ENCODE peak calls at places on chromosomes 5 and 9, in five cellular contexts. G is pancreas, M is fibroblast of pulmonary artery, W is KG1, C is NCI-H2081. P is an unnamed sample.

GRCh38 chr5:134092875-134093274 is 21.6 kb upstream of the TCF7 start:
- DNase-seq in C (peak), M (no peak), W (no peak), G (peak), P (peak)

GRCh38 chr5:109844695-109845094 is 155.0 kb downstream of the MAN2A1 start:
- DNase-seq in W (no peak), G (no peak), M (peak), C (no peak), P (peak)

GRCh38 chr9:27421567-27421966 is 102.5 kb upstream of the IFNK start:
- DNase-seq in C (no peak), M (no peak), G (no peak), W (no peak), P (no peak)

GRCh38 chr5:170960567-170960966 is 98.7 kb downstream of the RANBP17 start:
- DNase-seq in W (no peak), G (no peak), M (peak), C (no peak), P (no peak)

GRCh38 chr5:36657563-36657995 is 51.2 kb downstream of the SLC1A3 start:
- DNase-seq in C (no peak), M (peak), W (peak), G (peak), P (peak)

GRCh38 chr5:112228672-112229071 is 190.4 kb downstream of the EPB41L4A start:
- DNase-seq in W (no peak), G (peak), M (peak), C (peak), P (peak)

GRCh38 chr5:57841671-57842375 is 359.2 kb upstream of the ACTBL2 start:
- DNase-seq in W (no peak), M (peak), G (no peak), C (no peak), P (peak)

GRCh38 chr5:83145882-83146331 is 68.6 kb downstream of the XRCC4 start:
- DNase-seq in C (no peak), M (peak), G (peak), W (no peak), P (peak)

GRCh38 chr5:143527808-143528207 is 124.3 kb upstream of the NR3C1 start:
- DNase-seq in W (no peak), G (no peak), M (peak), C (no peak), P (peak)

GRCh38 chr9:121631115-121631514 is 20.3 kb upstream of the DAB2IP start:
- DNase-seq in C (no peak), M (no peak), G (no peak), W (no peak), P (no peak)

GRCh38 chr5:10875201-10875768 is 114.3 kb upstream of the DAP start:
- DNase-seq in W (no peak), M (no peak), C (no peak), G (no peak), P (peak)

GRCh38 chr5:14168139-14168792 is 25.1 kb downstream of the TRIO start:
- DNase-seq in M (no peak), C (no peak), G (no peak), W (peak), P (no peak)

GRCh38 chr5:160792281-160792680 is 59.7 kb downstream of the ATP10B start:
- DNase-seq in W (no peak), G (no peak), C (no peak), M (no peak), P (no peak)

GRCh38 chr9:124399999-124400940 is 15.0 kb downstream of the PSMB7 start:
- DNase-seq in W (no peak), M (no peak), G (no peak), C (no peak), P (peak)

GRCh38 chr9:76441551-76442322 is 17.2 kb upstream of the GCNT1 start:
- DNase-seq in C (no peak), G (no peak), M (peak), W (no peak), P (peak)

GRCh38 chr5:10632110-10632903 is 68.4 kb downstream of the ANKRD33B start:
- DNase-seq in G (peak), C (no peak), W (no peak), M (no peak), P (no peak)

GRCh38 chr9:109914280-109915027 is 134.5 kb downstream of the PALM2AKAP2 start:
- DNase-seq in C (no peak), W (no peak), M (peak), G (peak), P (peak)

GRCh38 chr9:95343725-95344287 is 26.3 kb upstream of the FANCC start:
- DNase-seq in G (no peak), M (no peak), C (no peak), W (no peak), P (no peak)

GRCh38 chr9:26054600-26055516 is 376.6 kb upstream of the TUSC1 start:
- DNase-seq in M (peak), G (no peak), C (no peak), W (no peak), P (no peak)

GRCh38 chr9:87431831-87432230 is 65.8 kb upstream of the DAPK1 start:
- DNase-seq in G (no peak), C (no peak), M (no peak), W (no peak), P (no peak)

GRCh38 chr9:93813221-93813620 is 141.9 kb downstream of the BARX1 start:
- DNase-seq in C (no peak), G (no peak), W (no peak), M (no peak), P (no peak)

GRCh38 chr9:114276908-114277821 is 45.7 kb upstream of the ORM1 start:
- DNase-seq in W (no peak), C (no peak), G (no peak), M (peak), P (peak)

GRCh38 chr5:151492729-151493128 is 45.3 kb downstream of the SLC36A1 start:
- DNase-seq in M (no peak), W (no peak), C (no peak), G (no peak), P (peak)

GRCh38 chr5:167217097-167217743 is 1074.2 kb upstream of the WWC1 start:
- DNase-seq in M (no peak), W (no peak), G (no peak), C (no peak), P (no peak)

GRCh38 chr5:485943-486491 is 38.2 kb downstream of the SLC9A3 start:
- DNase-seq in G (no peak), C (no peak), M (no peak), W (no peak), P (no peak)

GRCh38 chr5:80198399-80198798 is 57.4 kb downstream of the SERINC5 start:
- DNase-seq in W (no peak), C (no peak), M (no peak), G (no peak), P (no peak)

GRCh38 chr9:88781500-88782391 is 209.5 kb upstream of the S1PR3 start:
- DNase-seq in M (peak), W (no peak), C (no peak), G (no peak), P (peak)

GRCh38 chr9:133396952-133397351 is 20.8 kb downstream of the STKLD1 start:
- DNase-seq in M (peak), W (no peak), C (no peak), G (no peak), P (peak)

GRCh38 chr5:73376618-73377170 is 71.9 kb downstream of the FOXD1 start:
- DNase-seq in M (peak), C (no peak), G (no peak), W (no peak), P (peak)

GRCh38 chr5:9156282-9156681 is 389.6 kb downstream of the SEMA5A start:
- DNase-seq in W (no peak), G (no peak), M (peak), C (peak), P (peak)